ENCODE peak calls at places on chromosome 5, in seven cellular contexts. One of them, this sample, is unnamed.

GRCh38 chr5:124371121-124371706 is 375.2 kb downstream of the ZNF608 start:
- DNase-seq in hepatocyte: peak
- DNase-seq in heart left ventricle: peak
- DNase-seq in GM12865: no peak
- DNase-seq in body of pancreas: peak
- DNase-seq in breast epithelium: no peak
- DNase-seq in AG04450: no peak
- DNase-seq in this sample: no peak

GRCh38 chr5:2487152-2487763 is 264.2 kb downstream of the IRX2 start:
- DNase-seq in hepatocyte: no peak
- DNase-seq in heart left ventricle: no peak
- DNase-seq in GM12865: no peak
- DNase-seq in body of pancreas: no peak
- DNase-seq in breast epithelium: no peak
- DNase-seq in AG04450: no peak
- DNase-seq in this sample: no peak

GRCh38 chr5:97043511-97043910 is 98.9 kb downstream of the LIX1 start:
- DNase-seq in hepatocyte: no peak
- DNase-seq in heart left ventricle: no peak
- DNase-seq in GM12865: no peak
- DNase-seq in body of pancreas: no peak
- DNase-seq in breast epithelium: no peak
- DNase-seq in AG04450: no peak
- DNase-seq in this sample: no peak

GRCh38 chr5:14665949-14666741 is 1.6 kb downstream of the OTULIN start:
- DNase-seq in hepatocyte: peak
- DNase-seq in heart left ventricle: peak
- DNase-seq in GM12865: peak
- DNase-seq in body of pancreas: peak
- DNase-seq in breast epithelium: no peak
- DNase-seq in AG04450: no peak
- DNase-seq in this sample: peak

GRCh38 chr5:22651355-22651754 is 201.8 kb downstream of the CDH12 start:
- DNase-seq in hepatocyte: no peak
- DNase-seq in heart left ventricle: no peak
- DNase-seq in GM12865: no peak
- DNase-seq in body of pancreas: no peak
- DNase-seq in breast epithelium: no peak
- DNase-seq in AG04450: no peak
- DNase-seq in this sample: no peak

GRCh38 chr5:74762599-74762998 is 4.3 kb downstream of the GFM2 start:
- DNase-seq in hepatocyte: peak
- DNase-seq in heart left ventricle: no peak
- DNase-seq in GM12865: no peak
- DNase-seq in body of pancreas: no peak
- DNase-seq in breast epithelium: no peak
- DNase-seq in AG04450: peak
- DNase-seq in this sample: peak

GRCh38 chr5:179023528-179024189 is at the start of gene ZNF879:
- DNase-seq in hepatocyte: peak
- DNase-seq in heart left ventricle: peak
- DNase-seq in GM12865: peak
- DNase-seq in body of pancreas: peak
- DNase-seq in breast epithelium: peak
- DNase-seq in AG04450: peak
- DNase-seq in this sample: peak

GRCh38 chr5:74067748-74068541 is 441.9 kb downstream of the ARHGEF28 start:
- DNase-seq in hepatocyte: no peak
- DNase-seq in heart left ventricle: no peak
- DNase-seq in GM12865: no peak
- DNase-seq in body of pancreas: no peak
- DNase-seq in breast epithelium: no peak
- DNase-seq in AG04450: no peak
- DNase-seq in this sample: no peak

GRCh38 chr5:133446440-133446839 is 165.9 kb downstream of the FSTL4 start:
- DNase-seq in hepatocyte: no peak
- DNase-seq in heart left ventricle: no peak
- DNase-seq in GM12865: no peak
- DNase-seq in body of pancreas: no peak
- DNase-seq in breast epithelium: no peak
- DNase-seq in AG04450: no peak
- DNase-seq in this sample: no peak

GRCh38 chr5:115391780-115392179 is 95.3 kb upstream of the CCDC112 start:
- DNase-seq in hepatocyte: no peak
- DNase-seq in heart left ventricle: no peak
- DNase-seq in GM12865: no peak
- DNase-seq in body of pancreas: no peak
- DNase-seq in breast epithelium: no peak
- DNase-seq in AG04450: no peak
- DNase-seq in this sample: no peak
- TF ChIP-seq CTCF in hepatocyte: no peak
- TF ChIP-seq CTCF in heart left ventricle: no peak
- TF ChIP-seq CTCF in GM12865: no peak
- TF ChIP-seq CTCF in body of pancreas: no peak
- TF ChIP-seq CTCF in breast epithelium: no peak
- TF ChIP-seq CTCF in AG04450: no peak
- TF ChIP-seq CTCF in this sample: no peak

GRCh38 chr5:174760721-174761120 is 36.3 kb downstream of the MSX2 start:
- DNase-seq in hepatocyte: no peak
- DNase-seq in heart left ventricle: no peak
- DNase-seq in GM12865: no peak
- DNase-seq in body of pancreas: no peak
- DNase-seq in breast epithelium: no peak
- DNase-seq in AG04450: no peak
- DNase-seq in this sample: no peak

GRCh38 chr5:174764309-174764708 is 39.9 kb downstream of the MSX2 start:
- DNase-seq in hepatocyte: no peak
- DNase-seq in heart left ventricle: no peak
- DNase-seq in GM12865: no peak
- DNase-seq in body of pancreas: no peak
- DNase-seq in breast epithelium: no peak
- DNase-seq in AG04450: no peak
- DNase-seq in this sample: no peak

GRCh38 chr5:174755103-174755502 is 30.7 kb downstream of the MSX2 start:
- DNase-seq in hepatocyte: no peak
- DNase-seq in heart left ventricle: no peak
- DNase-seq in GM12865: no peak
- DNase-seq in body of pancreas: no peak
- DNase-seq in breast epithelium: no peak
- DNase-seq in AG04450: no peak
- DNase-seq in this sample: no peak

GRCh38 chr5:174759091-174759490 is 34.7 kb downstream of the MSX2 start:
- DNase-seq in hepatocyte: no peak
- DNase-seq in heart left ventricle: no peak
- DNase-seq in GM12865: no peak
- DNase-seq in body of pancreas: no peak
- DNase-seq in breast epithelium: no peak
- DNase-seq in AG04450: no peak
- DNase-seq in this sample: no peak
- TF ChIP-seq CTCF in hepatocyte: no peak
- TF ChIP-seq CTCF in heart left ventricle: no peak
- TF ChIP-seq CTCF in GM12865: no peak
- TF ChIP-seq CTCF in body of pancreas: no peak
- TF ChIP-seq CTCF in breast epithelium: no peak
- TF ChIP-seq CTCF in AG04450: no peak
- TF ChIP-seq CTCF in this sample: no peak

DNA sequence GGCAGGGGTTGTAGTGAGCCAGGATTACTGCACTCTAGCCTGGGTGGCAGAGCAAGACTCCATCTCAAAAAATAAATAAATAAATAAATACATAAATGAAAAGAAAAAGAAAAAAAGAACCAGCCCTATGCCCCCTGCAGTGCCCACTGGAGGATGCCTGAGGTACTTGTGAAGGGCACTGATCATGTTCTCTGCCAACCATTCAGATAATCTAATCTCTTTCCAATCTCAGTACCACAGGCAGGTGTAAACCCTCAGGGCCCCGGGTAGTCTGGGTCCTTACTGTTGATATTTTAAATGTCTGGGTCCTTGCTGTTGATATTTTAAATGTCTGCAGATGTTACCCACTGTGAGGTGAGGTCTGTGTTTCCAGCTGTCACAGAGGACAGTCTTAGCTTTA is 321.8 kb upstream of the ADCY2 start:
- DNase-seq in hepatocyte: no peak
- DNase-seq in heart left ventricle: no peak
- DNase-seq in GM12865: no peak
- DNase-seq in body of pancreas: no peak
- DNase-seq in breast epithelium: no peak
- DNase-seq in AG04450: no peak
- DNase-seq in this sample: no peak
- TF ChIP-seq CTCF in hepatocyte: peak
- TF ChIP-seq CTCF in heart left ventricle: no peak
- TF ChIP-seq CTCF in GM12865: no peak
- TF ChIP-seq CTCF in body of pancreas: no peak
- TF ChIP-seq CTCF in breast epithelium: no peak
- TF ChIP-seq CTCF in AG04450: no peak
- TF ChIP-seq CTCF in this sample: no peak

GRCh38 chr5:4563400-4563799 is 576.7 kb upstream of the ADAMTS16 start:
- DNase-seq in hepatocyte: peak
- DNase-seq in heart left ventricle: no peak
- DNase-seq in GM12865: no peak
- DNase-seq in body of pancreas: no peak
- DNase-seq in breast epithelium: no peak
- DNase-seq in AG04450: no peak
- DNase-seq in this sample: no peak
- TF ChIP-seq CTCF in hepatocyte: peak
- TF ChIP-seq CTCF in heart left ventricle: no peak
- TF ChIP-seq CTCF in GM12865: no peak
- TF ChIP-seq CTCF in body of pancreas: no peak
- TF ChIP-seq CTCF in breast epithelium: no peak
- TF ChIP-seq CTCF in AG04450: no peak
- TF ChIP-seq CTCF in this sample: no peak

DNA sequence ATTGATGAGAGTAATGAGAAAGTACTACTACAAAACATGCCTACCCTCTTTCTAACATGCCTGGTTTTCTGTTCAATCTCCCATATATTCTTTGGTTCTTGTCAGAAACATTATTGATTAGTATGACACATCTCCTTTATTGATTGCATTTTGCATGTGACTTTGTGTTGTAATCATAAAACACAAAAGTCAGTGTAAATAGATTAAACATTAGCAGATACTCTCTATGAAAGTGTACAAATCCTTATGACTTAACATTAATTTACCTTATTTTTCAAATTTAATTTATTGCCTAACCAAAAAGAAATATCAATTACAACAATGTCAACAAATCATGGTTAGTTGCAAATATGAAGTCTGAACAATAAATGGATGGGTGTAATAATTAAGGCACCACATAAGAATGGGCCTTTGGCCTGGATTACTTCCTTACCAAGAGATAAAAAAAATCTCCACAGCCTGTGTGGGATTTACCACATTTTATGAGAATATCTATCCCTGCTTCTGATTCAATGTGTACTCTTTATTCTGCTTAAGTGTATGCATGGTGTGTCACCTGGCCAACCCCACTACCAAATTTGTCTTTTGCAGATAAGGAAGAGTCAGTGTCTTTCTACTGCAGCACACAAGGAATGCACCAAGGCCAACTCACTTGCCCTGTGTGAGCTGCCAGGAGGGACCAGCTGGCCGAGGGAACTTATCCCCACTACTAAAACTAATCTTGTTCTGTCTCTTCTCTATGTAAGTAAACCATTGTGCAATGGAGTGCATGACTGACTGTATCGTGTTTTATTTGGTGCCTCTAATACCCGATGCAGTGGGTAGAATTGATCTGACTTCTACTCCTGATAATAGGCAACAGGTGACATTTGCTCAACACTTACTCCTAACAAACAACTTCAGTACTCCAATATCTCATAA is 1001.9 kb upstream of the CDH10 start:
- DNase-seq in hepatocyte: no peak
- DNase-seq in heart left ventricle: no peak
- DNase-seq in GM12865: no peak
- DNase-seq in body of pancreas: no peak
- DNase-seq in breast epithelium: no peak
- DNase-seq in AG04450: no peak
- DNase-seq in this sample: no peak
- TF ChIP-seq CTCF in hepatocyte: no peak
- TF ChIP-seq CTCF in heart left ventricle: no peak
- TF ChIP-seq CTCF in GM12865: no peak
- TF ChIP-seq CTCF in body of pancreas: no peak
- TF ChIP-seq CTCF in breast epithelium: no peak
- TF ChIP-seq CTCF in AG04450: no peak
- TF ChIP-seq CTCF in this sample: no peak

GRCh38 chr5:176866913-176867312 is 32.2 kb downstream of the HK3 start:
- DNase-seq in hepatocyte: no peak
- DNase-seq in heart left ventricle: no peak
- DNase-seq in GM12865: no peak
- DNase-seq in body of pancreas: no peak
- DNase-seq in breast epithelium: no peak
- DNase-seq in AG04450: no peak
- DNase-seq in this sample: no peak

GRCh38 chr5:176868731-176869130 is 30.4 kb downstream of the HK3 start:
- DNase-seq in hepatocyte: no peak
- DNase-seq in heart left ventricle: no peak
- DNase-seq in GM12865: no peak
- DNase-seq in body of pancreas: no peak
- DNase-seq in breast epithelium: no peak
- DNase-seq in AG04450: no peak
- DNase-seq in this sample: no peak

GRCh38 chr5:176869501-176870109 is 29.5 kb downstream of the HK3 start:
- DNase-seq in hepatocyte: no peak
- DNase-seq in heart left ventricle: no peak
- DNase-seq in GM12865: no peak
- DNase-seq in body of pancreas: no peak
- DNase-seq in breast epithelium: no peak
- DNase-seq in AG04450: no peak
- DNase-seq in this sample: no peak

GRCh38 chr5:176868126-176868525 is 31.0 kb downstream of the HK3 start:
- DNase-seq in hepatocyte: no peak
- DNase-seq in heart left ventricle: no peak
- DNase-seq in GM12865: no peak
- DNase-seq in body of pancreas: no peak
- DNase-seq in breast epithelium: no peak
- DNase-seq in AG04450: no peak
- DNase-seq in this sample: no peak

DNA sequence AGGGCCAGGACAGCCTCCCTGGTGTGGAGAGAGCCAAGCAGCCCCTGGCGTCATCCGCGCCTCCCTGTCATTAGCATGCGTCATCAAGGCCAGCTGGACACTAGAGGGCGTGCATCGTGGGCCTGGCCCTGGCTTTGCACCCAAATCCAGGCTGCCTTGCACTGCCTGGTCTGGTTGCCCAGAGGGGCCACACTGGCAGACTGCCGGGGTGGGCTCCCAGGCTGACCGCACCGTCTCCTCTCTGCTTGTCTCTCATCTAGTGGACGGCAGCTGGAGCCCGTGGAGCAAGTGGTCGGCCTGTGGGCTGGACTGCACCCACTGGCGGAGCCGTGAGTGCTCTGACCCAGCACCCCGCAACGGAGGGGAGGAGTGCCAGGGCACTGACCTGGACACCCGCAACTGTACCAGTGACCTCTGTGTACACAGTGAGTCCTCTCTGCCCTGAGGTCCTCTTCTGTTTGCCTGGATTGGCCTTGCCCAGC is 29.0 kb downstream of the HK3 start:
- DNase-seq in hepatocyte: peak
- DNase-seq in heart left ventricle: no peak
- DNase-seq in GM12865: peak
- DNase-seq in body of pancreas: peak
- DNase-seq in breast epithelium: no peak
- DNase-seq in AG04450: peak
- DNase-seq in this sample: no peak
- TF ChIP-seq CTCF in hepatocyte: peak
- TF ChIP-seq CTCF in heart left ventricle: peak
- TF ChIP-seq CTCF in GM12865: peak
- TF ChIP-seq CTCF in body of pancreas: peak
- TF ChIP-seq CTCF in breast epithelium: no peak
- TF ChIP-seq CTCF in AG04450: peak
- TF ChIP-seq CTCF in this sample: no peak

GRCh38 chr5:45521067-45521466 is 175.1 kb downstream of the HCN1 start:
- DNase-seq in hepatocyte: peak
- DNase-seq in heart left ventricle: peak
- DNase-seq in GM12865: no peak
- DNase-seq in body of pancreas: peak
- DNase-seq in breast epithelium: no peak
- DNase-seq in AG04450: no peak
- DNase-seq in this sample: peak
- TF ChIP-seq CTCF in hepatocyte: peak
- TF ChIP-seq CTCF in heart left ventricle: peak
- TF ChIP-seq CTCF in GM12865: no peak
- TF ChIP-seq CTCF in body of pancreas: peak
- TF ChIP-seq CTCF in breast epithelium: no peak
- TF ChIP-seq CTCF in AG04450: peak
- TF ChIP-seq CTCF in this sample: no peak

This sample was measured in activated CD8-positive, alpha-beta T cell treated with anti-CD3 and anti-CD28 coated beads for 36 hours.